ENCODE peak calls at places on chromosome 14, in five cellular contexts. D is H1, L is stomach, Z is tibial nerve, P is upper lobe of left lung. B is an unnamed sample.

GRCh38 chr14:30272848-30273563 is 286.0 kb upstream of the G2E3 start:
- DNase-seq in D (no peak), L (no peak), Z (no peak), P (no peak), B (no peak)

GRCh38 chr14:102442241-102443211 is 67.0 kb downstream of the ANKRD9 start:
- DNase-seq in D (no peak), L (no peak), Z (no peak), P (no peak), B (no peak)

GRCh38 chr14:35883677-35884293 is 57.6 kb downstream of the BRMS1L start:
- DNase-seq in D (no peak), L (peak; percentile 54), Z (no peak), P (no peak), B (no peak)

GRCh38 chr14:34650786-34651584 is 21.0 kb upstream of the SNX6 start:
- DNase-seq in D (no peak), L (no peak), Z (no peak), P (no peak), B (no peak)

GRCh38 chr14:32142754-32143437 is 58.9 kb upstream of the RNU6-7 start:
- DNase-seq in D (no peak), L (no peak), Z (no peak), P (no peak), B (no peak)

GRCh38 chr14:54669759-54670630 is 103.1 kb downstream of the SAMD4A start:
- DNase-seq in D (no peak), L (no peak), Z (no peak), P (no peak), B (no peak)

GRCh38 chr14:89973234-89973823 is 17.6 kb downstream of the TDP1 start:
- DNase-seq in D (peak; percentile 77), L (peak; percentile 60), Z (peak; percentile 21), P (no peak), B (peak; percentile 57)

GRCh38 chr14:53399057-53399456 is 245.9 kb upstream of the DDHD1 start:
- DNase-seq in D (peak; percentile 69), L (no peak), Z (no peak), P (no peak), B (no peak)

GRCh38 chr14:30210630-30211029 is 283.0 kb upstream of the PRKD1 start:
- DNase-seq in D (no peak), L (no peak), Z (no peak), P (no peak), B (no peak)

GRCh38 chr14:102479777-102480176 is 29.8 kb downstream of the ANKRD9 start:
- DNase-seq in D (no peak), L (peak; percentile 80), Z (no peak), P (no peak), B (peak; percentile 82)

GRCh38 chr14:29993148-29993547 is 65.5 kb upstream of the PRKD1 start:
- DNase-seq in D (no peak), L (no peak), Z (no peak), P (no peak), B (no peak)

GRCh38 chr14:81466854-81467253 is 66.7 kb upstream of the STON2 start:
- DNase-seq in D (no peak), L (no peak), Z (no peak), P (no peak), B (no peak)

GRCh38 chr14:65461730-65462129 is 49.2 kb downstream of the FUT8 start:
- DNase-seq in D (no peak), L (no peak), Z (no peak), P (no peak), B (no peak)

GRCh38 chr14:74579447-74580274 is 32.4 kb downstream of the LTBP2 start:
- DNase-seq in D (no peak), L (no peak), Z (no peak), P (no peak), B (no peak)

GRCh38 chr14:93269341-93270068 is 62.4 kb downstream of the UBR7 start:
- DNase-seq in D (no peak), L (no peak), Z (no peak), P (no peak), B (no peak)

GRCh38 chr14:49971156-49972141 is 78.6 kb downstream of the ARF6 start:
- DNase-seq in D (no peak), L (no peak), Z (no peak), P (no peak), B (no peak)

GRCh38 chr14:22651586-22651985 is 7.4 kb upstream of the OR6J1 start:
- DNase-seq in D (no peak), L (no peak), Z (no peak), P (no peak), B (no peak)

GRCh38 chr14:22653012-22653621 is 9.0 kb upstream of the OR6J1 start:
- DNase-seq in D (peak; percentile 84), L (peak; percentile 79), Z (peak; percentile 23), P (no peak), B (peak; percentile 24)

GRCh38 chr14:22648506-22648905 is 4.4 kb upstream of the OR6J1 start:
- DNase-seq in D (no peak), L (no peak), Z (no peak), P (no peak), B (no peak)

GRCh38 chr14:22650960-22651521 is 6.9 kb upstream of the OR6J1 start:
- DNase-seq in D (no peak), L (no peak), Z (no peak), P (no peak), B (no peak)

GRCh38 chr14:22650046-22650739 is 6.0 kb upstream of the OR6J1 start:
- DNase-seq in D (no peak), L (no peak), Z (no peak), P (no peak), B (no peak)
- H3K27me3 ChIP-seq in D (no peaks in the 10 kb centered on the region), L (no peaks in the 10 kb centered on the region), Z (no peaks in the 10 kb centered on the region), P (no peaks in the 10 kb centered on the region), B (no peaks in the 10 kb centered on the region)

DNA sequence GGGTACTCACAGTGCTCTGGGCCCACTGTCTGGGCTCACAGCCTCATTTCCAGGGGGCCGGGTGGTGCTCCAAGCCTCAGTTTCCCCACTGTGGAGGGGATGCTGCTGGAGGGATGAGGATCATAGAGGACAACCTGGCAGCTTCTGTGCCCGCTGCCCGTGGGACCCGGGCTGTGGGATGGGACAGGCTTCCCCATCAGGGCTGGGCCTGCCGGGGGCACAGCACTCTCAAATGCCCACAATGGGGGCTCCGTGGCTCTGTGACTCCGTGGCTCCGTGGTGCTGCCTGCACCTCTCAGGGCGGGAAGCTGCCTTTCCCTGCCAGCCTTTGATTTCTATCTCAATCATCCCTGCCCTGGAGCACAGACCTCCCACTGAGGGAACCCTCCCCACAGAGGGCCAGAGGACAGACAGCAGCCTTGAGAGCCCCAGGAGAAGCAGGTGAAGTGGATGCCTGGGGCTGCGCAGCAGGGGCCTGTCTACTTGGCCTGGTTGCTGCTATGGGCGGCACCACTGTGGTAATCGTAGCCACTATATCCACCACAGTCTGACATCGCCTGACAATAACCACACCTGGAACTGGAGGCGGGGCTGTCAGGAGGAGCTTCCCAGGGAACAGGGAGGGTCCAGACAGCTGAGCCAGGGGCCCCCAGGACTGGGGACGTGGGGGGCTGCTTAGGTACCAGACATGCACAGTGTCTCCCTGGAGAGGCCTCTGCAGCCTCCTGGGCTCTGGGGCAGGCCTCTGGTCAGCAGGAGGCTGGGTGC is 375.9 kb downstream of the TMEM121 start:
- DNase-seq in D (no peak), L (no peak), Z (no peak), P (peak; percentile 66), B (no peak)
- TF ChIP-seq EP300 in D (no peak), L (no peak), Z (no peak), P (no peak), B (no peak)

GRCh38 chr14:101074124-101075024 is 170.9 kb upstream of the RTL1 start:
- DNase-seq in D (no peak), L (peak; percentile 15), Z (peak; percentile 9), P (no peak), B (peak; percentile 50)
- H3K27me3 ChIP-seq in D (no peaks in the 10 kb centered on the region), L (peaks cover 10% of the 10 kb centered on the region), Z (no peaks in the 10 kb centered on the region), P (no peaks in the 10 kb centered on the region), B (no peaks in the 10 kb centered on the region)

GRCh38 chr14:58280954-58281787 is 17.2 kb upstream of the ARID4A start:
- DNase-seq in D (no peak), L (no peak), Z (no peak), P (no peak), B (no peak)
- TF ChIP-seq EP300 in D (no peak), L (no peak), Z (no peak), P (no peak), B (no peak)

DNA sequence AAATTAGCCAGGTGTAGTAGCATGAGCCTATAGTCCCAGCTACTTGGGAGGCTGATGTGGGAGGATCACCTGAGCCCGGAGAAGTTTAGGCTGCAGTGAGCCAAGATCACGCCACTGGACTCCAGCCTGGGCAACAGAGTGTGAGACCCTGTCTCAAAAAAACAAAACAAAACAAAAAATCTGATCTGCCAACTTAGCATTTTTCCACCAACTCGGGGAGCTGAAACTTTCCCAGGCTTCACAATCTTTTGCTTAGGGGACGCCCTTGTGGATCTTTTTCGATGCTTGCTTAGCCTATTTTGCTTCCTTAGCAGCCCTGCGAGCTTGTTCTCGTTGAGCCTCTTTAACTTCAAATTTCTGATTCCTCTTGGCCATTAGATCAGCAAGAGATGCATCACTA is 13.8 kb downstream of the CCDC177 start:
- DNase-seq in D (no peak), L (no peak), Z (no peak), P (no peak), B (no peak)
- H3K27me3 ChIP-seq in D (no peaks in the 10 kb centered on the region), L (no peaks in the 10 kb centered on the region), Z (no peaks in the 10 kb centered on the region), P (no peaks in the 10 kb centered on the region), B (no peaks in the 10 kb centered on the region)

GRCh38 chr14:37274652-37275051 is 76.9 kb downstream of the MIPOL1 start:
- DNase-seq in D (no peak), L (no peak), Z (no peak), P (no peak), B (no peak)
- TF ChIP-seq EP300 in D (no peak), L (no peak), Z (no peak), P (no peak), B (no peak)

B was measured in ovary.